ENCODE peak calls at places on chromosomes 11 and 22, in six cellular contexts. One of them, this sample, is unnamed.

GRCh38 chr11:71240865-71241691 is 11.3 kb downstream of the SHANK2 start:
- DNase-seq in transverse colon: peak; percentile 23
- DNase-seq in endodermal cell: peak; percentile 53
- DNase-seq in AG10803: peak; percentile 76
- DNase-seq in left ventricle myocardium inferior: no peak
- DNase-seq in heart right ventricle: no peak
- DNase-seq in this sample: peak; percentile 76

GRCh38 chr11:533049-533585 is 2.3 kb downstream of the HRAS start:
- DNase-seq in transverse colon: no peak
- DNase-seq in left ventricle myocardium inferior: no peak
- DNase-seq in heart right ventricle: no peak
- DNase-seq in endodermal cell: peak; percentile 34
- DNase-seq in AG10803: no peak
- DNase-seq in this sample: no peak

GRCh38 chr11:120334894-120335462 is 1.2 kb upstream of the ARHGEF12 start:
- DNase-seq in heart right ventricle: no peak
- DNase-seq in transverse colon: peak; percentile 74
- DNase-seq in endodermal cell: peak; percentile 77
- DNase-seq in AG10803: peak; percentile 87
- DNase-seq in left ventricle myocardium inferior: no peak
- DNase-seq in this sample: no peak

GRCh38 chr11:64971421-64972233 is at the start of gene MAJIN:
- DNase-seq in transverse colon: peak; percentile 90
- DNase-seq in AG10803: peak; percentile 43
- DNase-seq in left ventricle myocardium inferior: peak; percentile 88
- DNase-seq in endodermal cell: peak; percentile 91
- DNase-seq in heart right ventricle: peak; percentile 95
- DNase-seq in this sample: peak; percentile 90

GRCh38 chr11:16081756-16082531 is 274.4 kb downstream of the SOX6 start:
- DNase-seq in transverse colon: no peak
- DNase-seq in AG10803: no peak
- DNase-seq in endodermal cell: no peak
- DNase-seq in heart right ventricle: no peak
- DNase-seq in left ventricle myocardium inferior: no peak
- DNase-seq in this sample: no peak

GRCh38 chr11:126834573-126834972 is 166.0 kb downstream of the KIRREL3 start:
- DNase-seq in left ventricle myocardium inferior: no peak
- DNase-seq in transverse colon: no peak
- DNase-seq in AG10803: peak; percentile 73
- DNase-seq in endodermal cell: peak; percentile 7
- DNase-seq in heart right ventricle: no peak
- DNase-seq in this sample: no peak

GRCh38 chr11:6284250-6284649 is 24.6 kb downstream of the CCKBR start:
- DNase-seq in left ventricle myocardium inferior: no peak
- DNase-seq in endodermal cell: no peak
- DNase-seq in transverse colon: no peak
- DNase-seq in AG10803: no peak
- DNase-seq in heart right ventricle: no peak
- DNase-seq in this sample: no peak

GRCh38 chr11:71447791-71448256 is 369 bp downstream of the DHCR7 start:
- DNase-seq in left ventricle myocardium inferior: no peak
- DNase-seq in endodermal cell: no peak
- DNase-seq in heart right ventricle: no peak
- DNase-seq in transverse colon: peak; percentile 47
- DNase-seq in AG10803: peak; percentile 2
- DNase-seq in this sample: no peak

GRCh38 chr11:36452987-36453386 is 57.1 kb downstream of the TRAF6 start:
- DNase-seq in heart right ventricle: no peak
- DNase-seq in left ventricle myocardium inferior: no peak
- DNase-seq in endodermal cell: no peak
- DNase-seq in AG10803: no peak
- DNase-seq in transverse colon: no peak
- DNase-seq in this sample: no peak

GRCh38 chr11:72354356-72355115 is 79.8 kb downstream of the CLPB start:
- DNase-seq in AG10803: no peak
- DNase-seq in transverse colon: no peak
- DNase-seq in endodermal cell: peak; percentile 75
- DNase-seq in heart right ventricle: no peak
- DNase-seq in left ventricle myocardium inferior: no peak
- DNase-seq in this sample: no peak

GRCh38 chr11:7592706-7593105 is 78.9 kb downstream of the PPFIBP2 start:
- DNase-seq in transverse colon: no peak
- DNase-seq in AG10803: peak; percentile 87
- DNase-seq in heart right ventricle: peak; percentile 44
- DNase-seq in endodermal cell: no peak
- DNase-seq in left ventricle myocardium inferior: peak; percentile 48
- DNase-seq in this sample: peak; percentile 76

GRCh38 chr22:45629469-45630089 is 42.1 kb upstream of the ATXN10 start:
- DNase-seq in heart right ventricle: no peak
- DNase-seq in endodermal cell: peak; percentile 90
- DNase-seq in left ventricle myocardium inferior: no peak
- DNase-seq in AG10803: no peak
- DNase-seq in transverse colon: no peak
- DNase-seq in this sample: peak; percentile 34

GRCh38 chr11:66847461-66848232 is 4.4 kb downstream of the RCE1 start:
- DNase-seq in heart right ventricle: no peak
- DNase-seq in endodermal cell: peak; percentile 45
- DNase-seq in left ventricle myocardium inferior: no peak
- DNase-seq in transverse colon: no peak
- DNase-seq in AG10803: no peak
- DNase-seq in this sample: no peak

GRCh38 chr11:113253406-113253805 is 61.0 kb upstream of the TTC12 start:
- DNase-seq in left ventricle myocardium inferior: no peak
- DNase-seq in transverse colon: no peak
- DNase-seq in heart right ventricle: no peak
- DNase-seq in AG10803: no peak
- DNase-seq in endodermal cell: no peak
- DNase-seq in this sample: no peak

GRCh38 chr11:93059074-93059957 is 89.9 kb downstream of the MTNR1B start:
- DNase-seq in left ventricle myocardium inferior: no peak
- DNase-seq in AG10803: peak; percentile 41
- DNase-seq in endodermal cell: no peak
- DNase-seq in heart right ventricle: no peak
- DNase-seq in transverse colon: no peak
- DNase-seq in this sample: no peak

GRCh38 chr22:50548046-50548912 is 2.6 kb downstream of the KLHDC7B start:
- DNase-seq in left ventricle myocardium inferior: no peak
- DNase-seq in transverse colon: peak; percentile 50
- DNase-seq in AG10803: no peak
- DNase-seq in endodermal cell: no peak
- DNase-seq in heart right ventricle: peak; percentile 29
- DNase-seq in this sample: peak; percentile 58

GRCh38 chr11:71127806-71128205 is 124.6 kb downstream of the SHANK2 start:
- DNase-seq in transverse colon: no peak
- DNase-seq in left ventricle myocardium inferior: no peak
- DNase-seq in AG10803: no peak
- DNase-seq in endodermal cell: no peak
- DNase-seq in heart right ventricle: no peak
- DNase-seq in this sample: no peak

GRCh38 chr11:93740031-93740801 is 1.1 kb downstream of the TAF1D start:
- DNase-seq in heart right ventricle: no peak
- DNase-seq in endodermal cell: peak; percentile 68
- DNase-seq in transverse colon: peak; percentile 19
- DNase-seq in AG10803: peak; percentile 67
- DNase-seq in left ventricle myocardium inferior: no peak
- DNase-seq in this sample: peak; percentile 56

GRCh38 chr11:17547932-17548331 is 873 bp downstream of the OTOG start:
- DNase-seq in transverse colon: no peak
- DNase-seq in heart right ventricle: no peak
- DNase-seq in AG10803: no peak
- DNase-seq in left ventricle myocardium inferior: no peak
- DNase-seq in endodermal cell: peak; percentile 73
- DNase-seq in this sample: no peak

GRCh38 chr11:62069374-62069773 is 54.4 kb upstream of the INCENP start:
- DNase-seq in endodermal cell: no peak
- DNase-seq in left ventricle myocardium inferior: no peak
- DNase-seq in AG10803: no peak
- DNase-seq in heart right ventricle: no peak
- DNase-seq in transverse colon: no peak
- DNase-seq in this sample: no peak

GRCh38 chr11:118911880-118912741 is 13.6 kb downstream of the BCL9L start:
- DNase-seq in transverse colon: peak; percentile 85
- DNase-seq in endodermal cell: peak; percentile 98
- DNase-seq in left ventricle myocardium inferior: peak; percentile 77
- DNase-seq in heart right ventricle: peak; percentile 79
- DNase-seq in AG10803: peak; percentile 85
- DNase-seq in this sample: no peak

GRCh38 chr11:110331626-110332025 is 35.2 kb upstream of the RDX start:
- DNase-seq in transverse colon: no peak
- DNase-seq in left ventricle myocardium inferior: no peak
- DNase-seq in endodermal cell: no peak
- DNase-seq in heart right ventricle: no peak
- DNase-seq in AG10803: no peak
- DNase-seq in this sample: no peak

GRCh38 chr11:119166368-119167076 is 2.0 kb upstream of the NLRX1 start:
- DNase-seq in heart right ventricle: no peak
- DNase-seq in AG10803: peak; percentile 71
- DNase-seq in transverse colon: no peak
- DNase-seq in left ventricle myocardium inferior: no peak
- DNase-seq in endodermal cell: no peak
- DNase-seq in this sample: peak; percentile 6

GRCh38 chr11:926341-926916 is 759 bp downstream of the AP2A2 start:
- DNase-seq in left ventricle myocardium inferior: no peak
- DNase-seq in transverse colon: peak; percentile 41
- DNase-seq in endodermal cell: peak; percentile 58
- DNase-seq in AG10803: peak; percentile 64
- DNase-seq in heart right ventricle: no peak
- DNase-seq in this sample: no peak

GRCh38 chr11:67648140-67648795 is 2.3 kb downstream of the ACY3 start:
- DNase-seq in left ventricle myocardium inferior: no peak
- DNase-seq in heart right ventricle: no peak
- DNase-seq in transverse colon: peak; percentile 54
- DNase-seq in AG10803: no peak
- DNase-seq in endodermal cell: peak; percentile 90
- DNase-seq in this sample: no peak

DNA sequence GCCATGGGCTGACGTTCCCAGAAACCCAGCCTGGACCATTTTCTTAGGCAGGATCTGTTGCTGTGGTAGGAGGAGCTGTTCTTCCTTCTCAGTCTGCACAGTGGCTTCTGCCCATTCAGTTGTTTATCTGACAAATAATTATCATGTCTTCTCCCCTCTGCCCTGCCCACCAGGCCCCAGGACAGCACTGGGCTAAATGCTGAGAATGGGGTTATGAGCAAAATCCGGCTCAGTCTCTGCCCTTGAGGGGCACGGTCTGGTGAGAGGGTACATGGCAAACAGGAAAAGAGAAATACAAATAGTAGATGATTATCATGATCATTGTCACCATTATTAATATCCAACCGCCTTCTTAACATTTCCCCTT is 42.9 kb downstream of the C11orf96 start:
- DNase-seq in left ventricle myocardium inferior: no peak
- DNase-seq in heart right ventricle: no peak
- DNase-seq in endodermal cell: no peak
- DNase-seq in transverse colon: no peak
- DNase-seq in AG10803: no peak
- DNase-seq in this sample: no peak
- TF ChIP-seq CTCF in left ventricle myocardium inferior: no peak
- TF ChIP-seq CTCF in heart right ventricle: no peak
- TF ChIP-seq CTCF in endodermal cell: no peak
- TF ChIP-seq CTCF in transverse colon: no peak
- TF ChIP-seq CTCF in AG10803: no peak
- TF ChIP-seq CTCF in this sample: no peak

GRCh38 chr11:111604392-111605009 is 2.3 kb downstream of the SIK2 start:
- DNase-seq in transverse colon: no peak
- DNase-seq in left ventricle myocardium inferior: no peak
- DNase-seq in AG10803: peak; percentile 39
- DNase-seq in heart right ventricle: no peak
- DNase-seq in endodermal cell: no peak
- DNase-seq in this sample: no peak
- H3K4me3 ChIP-seq in transverse colon: peak overlapping the region; percentile 81
- H3K4me3 ChIP-seq in left ventricle myocardium inferior: peak overlapping the region; percentile 84
- H3K4me3 ChIP-seq in AG10803: peak overlapping the region; percentile 86
- H3K4me3 ChIP-seq in heart right ventricle: peak overlapping the region; percentile 84
- H3K4me3 ChIP-seq in endodermal cell: peak overlapping the region; percentile 98
- H3K4me3 ChIP-seq in this sample: peak overlapping the region; percentile 87

DNA sequence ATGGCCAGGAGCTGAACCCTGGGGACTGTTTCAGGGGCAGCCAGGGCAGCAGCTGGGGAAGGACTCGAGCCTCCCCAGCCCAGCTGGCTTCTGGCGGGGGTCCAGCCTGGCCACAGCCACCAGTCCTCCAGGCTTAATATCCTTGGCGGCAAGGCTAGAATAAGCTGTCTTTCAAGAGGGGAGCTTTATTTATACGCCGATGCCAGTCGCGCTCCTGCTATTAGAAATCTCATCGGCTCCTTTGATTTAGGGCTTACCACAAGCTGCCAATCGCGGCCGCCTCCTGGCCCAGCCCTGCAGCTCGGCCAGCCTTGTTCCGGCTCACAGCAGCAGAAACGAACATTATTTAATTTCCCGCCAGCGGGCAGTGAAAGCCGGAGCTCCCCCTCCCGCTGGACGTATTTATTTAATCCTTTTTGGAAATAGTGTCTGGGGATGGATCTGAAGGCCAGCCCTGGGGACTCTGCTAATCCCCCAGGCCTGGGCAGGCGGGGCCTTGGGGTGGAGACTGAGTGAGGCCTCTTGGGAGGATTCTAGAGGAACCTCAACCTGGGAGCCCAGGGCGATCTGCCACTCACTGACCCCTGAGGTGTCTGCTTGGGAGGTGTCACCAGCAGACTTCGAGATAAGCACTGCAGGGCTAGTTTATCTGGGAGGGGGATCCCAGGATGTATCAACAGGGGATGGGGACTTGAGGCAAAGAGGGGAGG is 363.1 kb downstream of the MN1 start:
- DNase-seq in heart right ventricle: peak; percentile 67
- DNase-seq in AG10803: peak; percentile 38
- DNase-seq in endodermal cell: peak; percentile 53
- DNase-seq in transverse colon: no peak
- DNase-seq in left ventricle myocardium inferior: no peak
- DNase-seq in this sample: no peak
- TF ChIP-seq CTCF in heart right ventricle: no peak
- TF ChIP-seq CTCF in AG10803: no peak
- TF ChIP-seq CTCF in endodermal cell: no peak
- TF ChIP-seq CTCF in transverse colon: no peak
- TF ChIP-seq CTCF in left ventricle myocardium inferior: no peak
- TF ChIP-seq CTCF in this sample: no peak

DNA sequence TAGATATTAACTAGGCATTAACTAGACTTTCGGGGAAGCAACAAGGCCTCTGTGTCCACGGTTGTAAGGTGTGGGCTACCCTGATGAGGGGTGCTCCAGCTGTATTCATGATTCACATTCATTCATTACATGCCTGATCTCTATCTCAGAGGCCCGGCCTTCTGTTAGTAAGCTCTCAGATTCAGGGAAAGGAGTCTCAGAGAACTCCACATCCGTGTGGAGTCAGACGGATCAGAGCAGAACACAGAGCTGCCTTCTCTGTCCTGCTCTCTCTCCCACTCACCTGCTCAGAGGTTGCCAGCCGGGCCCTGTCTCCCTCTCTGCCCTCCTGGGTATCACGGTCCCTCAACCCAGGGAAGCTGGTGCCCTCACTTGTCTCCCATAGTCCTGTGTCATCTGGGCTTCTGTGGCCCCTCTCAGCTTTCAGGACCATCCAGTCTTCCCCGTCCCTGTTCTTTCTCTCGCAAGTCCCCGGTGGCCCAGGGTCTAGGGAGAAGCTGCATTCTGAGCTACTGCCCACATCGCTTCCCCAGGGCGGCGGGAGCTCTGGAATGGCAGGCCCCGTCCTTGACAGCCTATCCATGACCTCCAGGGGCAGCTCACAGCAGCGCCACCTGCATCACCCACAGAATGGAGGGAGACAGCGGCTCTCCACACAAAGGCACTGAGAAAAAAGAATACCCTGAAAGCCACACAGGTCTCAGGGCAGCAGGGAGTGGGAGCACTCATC is 4.3 kb downstream of the TP53AIP1 start:
- DNase-seq in heart right ventricle: no peak
- DNase-seq in endodermal cell: no peak
- DNase-seq in left ventricle myocardium inferior: no peak
- DNase-seq in transverse colon: no peak
- DNase-seq in AG10803: no peak
- DNase-seq in this sample: no peak
- H3K4me3 ChIP-seq in heart right ventricle: no peak overlapping the region
- H3K4me3 ChIP-seq in endodermal cell: no peak overlapping the region
- H3K4me3 ChIP-seq in left ventricle myocardium inferior: no peak overlapping the region
- H3K4me3 ChIP-seq in transverse colon: no peak overlapping the region
- H3K4me3 ChIP-seq in AG10803: no peak overlapping the region
- H3K4me3 ChIP-seq in this sample: no peak overlapping the region